ENCODE peak calls at places on chromosomes 4 and X, in ten cellular contexts. N is left colon, O is mucosa of gallbladder, M is fibroblast of lung, E is myocyte, K is activated T-cell treated with anti-CD3 and anti-CD28 coated beads for 1 hour, F is mucosa of descending colon, U is heart left ventricle, A is GOT3, D is heart right ventricle. P is an unnamed sample.

GRCh38 chrX:100413231-100413630 is 3.2 kb upstream of the PCDH19 start:
- DNase-seq in N (peak; percentile 53), O (peak; percentile 34), M (peak; percentile 32), E (peak; percentile 44), K (no peak), F (peak; percentile 56), U (no peak), A (no peak), D (no peak), P (no peak)

GRCh38 chr4:143728171-143728570 is 27.7 kb upstream of the FREM3 start:
- DNase-seq in N (no peak), O (no peak), M (peak; percentile 66), E (no peak), K (no peak), F (no peak), U (no peak), A (no peak), D (no peak), P (no peak)

GRCh38 chrX:100680756-100681155 is 36.8 kb downstream of the SRPX2 start:
- DNase-seq in N (no peak), O (no peak), M (no peak), E (no peak), K (no peak), F (no peak), U (no peak), A (no peak), D (no peak), P (no peak)

GRCh38 chrX:145923376-145923775 is 105.7 kb downstream of the SLITRK2 start:
- DNase-seq in N (no peak), O (no peak), M (no peak), E (no peak), K (no peak), F (peak; percentile 1), U (no peak), A (no peak), D (no peak), P (no peak)

GRCh38 chr4:180084561-180084960 is 2158.6 kb upstream of the TENM3 start:
- DNase-seq in N (no peak), O (no peak), M (peak; percentile 63), E (no peak), K (no peak), F (no peak), U (no peak), A (no peak), D (no peak), P (no peak)

GRCh38 chrX:133290076-133290475 is 71.9 kb upstream of the TFDP3 start:
- DNase-seq in N (no peak), O (no peak), M (peak; percentile 90), E (no peak), K (no peak), F (no peak), U (no peak), A (no peak), D (no peak), P (no peak)

GRCh38 chr4:120005091-120005490 is 61.6 kb downstream of the MAD2L1 start:
- DNase-seq in N (no peak), O (no peak), M (peak; percentile 17), E (no peak), K (no peak), F (no peak), U (no peak), A (no peak), D (no peak), P (no peak)

GRCh38 chr4:2280531-2281300 is 18.8 kb upstream of the MXD4 start:
- DNase-seq in N (no peak), O (no peak), M (no peak), E (no peak), K (no peak), F (peak; percentile 56), U (no peak), A (no peak), D (peak; percentile 2), P (no peak)

GRCh38 chr4:189765271-189765670 is 175.4 kb upstream of the FRG1 start:
- DNase-seq in N (no peak), O (no peak), M (no peak), E (no peak), K (no peak), F (no peak), U (no peak), A (no peak), D (no peak), P (no peak)

GRCh38 chrX:18974993-18975392 is 8.9 kb downstream of the PHKA2 start:
- DNase-seq in N (no peak), O (no peak), M (no peak), E (no peak), K (no peak), F (no peak), U (no peak), A (no peak), D (no peak), P (no peak)

GRCh38 chrX:12985336-12985735 is 10.4 kb downstream of the TMSB4X start:
- DNase-seq in N (no peak), O (no peak), M (no peak), E (no peak), K (no peak), F (no peak), U (no peak), A (no peak), D (no peak), P (no peak)

GRCh38 chrX:34810911-34811310 is 131.7 kb upstream of the FAM47B start:
- DNase-seq in N (no peak), O (no peak), M (no peak), E (peak; percentile 85), K (no peak), F (no peak), U (no peak), A (no peak), D (no peak), P (no peak)

GRCh38 chr4:126969781-126970180 is 663.0 kb upstream of the INTU start:
- DNase-seq in N (no peak), O (no peak), M (no peak), E (no peak), K (no peak), F (no peak), U (no peak), A (no peak), D (no peak), P (no peak)

GRCh38 chr4:53456178-53456577 is 78.7 kb downstream of the FIP1L1 start:
- DNase-seq in N (no peak), O (no peak), M (no peak), E (no peak), K (no peak), F (no peak), U (no peak), A (no peak), D (no peak), P (no peak)

GRCh38 chr4:24121395-24122175 is 231.7 kb upstream of the PPARGC1A start:
- DNase-seq in N (no peak), O (no peak), M (peak; percentile 52), E (no peak), K (no peak), F (no peak), U (no peak), A (no peak), D (no peak), P (no peak)

GRCh38 chr4:1576200-1576960 is 107.7 kb downstream of the FAM53A start:
- DNase-seq in N (peak; percentile 2), O (no peak), M (no peak), E (no peak), K (no peak), F (no peak), U (no peak), A (no peak), D (peak; percentile 3), P (no peak)

GRCh38 chr4:152190907-152191306 is 345.0 kb downstream of the FBXW7 start:
- DNase-seq in N (no peak), O (no peak), M (no peak), E (no peak), K (no peak), F (no peak), U (no peak), A (no peak), D (no peak), P (no peak)

GRCh38 chrX:132217203-132218073 is 1.8 kb downstream of the RAP2C start:
- DNase-seq in N (peak; percentile 69), O (peak; percentile 50), M (peak; percentile 81), E (peak; percentile 61), K (peak; percentile 50), F (peak; percentile 68), U (peak; percentile 67), A (peak; percentile 23), D (peak; percentile 40), P (no peak)

GRCh38 chrX:10821293-10821692 is 200.9 kb upstream of the MID1 start:
- DNase-seq in N (no peak), O (no peak), M (no peak), E (no peak), K (no peak), F (no peak), U (no peak), A (no peak), D (no peak), P (no peak)

GRCh38 chrX:17052210-17052609 is 105.8 kb downstream of the REPS2 start:
- DNase-seq in N (no peak), O (no peak), M (peak; percentile 65), E (no peak), K (no peak), F (no peak), U (no peak), A (no peak), D (no peak), P (no peak)

GRCh38 chr4:94472056-94472826 is 20.5 kb downstream of the PDLIM5 start:
- DNase-seq in N (no peak), O (no peak), M (peak; percentile 92), E (peak; percentile 45), K (no peak), F (no peak), U (no peak), A (no peak), D (no peak), P (no peak)

GRCh38 chr4:125022855-125023501 is 291.8 kb upstream of the FAT4 start:
- DNase-seq in N (no peak), O (no peak), M (no peak), E (no peak), K (no peak), F (no peak), U (no peak), A (no peak), D (no peak), P (no peak)

GRCh38 chr4:13544556-13545393 is 467 bp upstream of the NKX3-2 start:
- DNase-seq in N (peak; percentile 84), O (peak; percentile 57), M (peak; percentile 48), E (peak; percentile 89), K (no peak), F (peak; percentile 82), U (peak; percentile 56), A (peak; percentile 11), D (peak; percentile 56), P (no peak)

GRCh38 chr4:37663552-37663951 is 22.6 kb downstream of the RELL1 start:
- DNase-seq in N (no peak), O (no peak), M (no peak), E (no peak), K (no peak), F (no peak), U (no peak), A (no peak), D (no peak), P (no peak)

GRCh38 chr4:19224820-19225219 is 1026.9 kb upstream of the SLIT2 start:
- DNase-seq in N (no peak), O (no peak), M (peak; percentile 23), E (peak; percentile 22), K (no peak), F (no peak), U (no peak), A (no peak), D (no peak), P (no peak)

GRCh38 chr4:187491959-187492358 is 503.6 kb upstream of the ZFP42 start:
- DNase-seq in N (no peak), O (no peak), M (no peak), E (no peak), K (no peak), F (no peak), U (no peak), A (no peak), D (no peak), P (no peak)

GRCh38 chr4:113116414-113117345 is 67.2 kb downstream of the ANK2 start:
- DNase-seq in N (no peak), O (no peak), M (peak; percentile 21), E (no peak), K (no peak), F (peak; percentile 3), U (no peak), A (no peak), D (no peak), P (no peak)

GRCh38 chr4:76943129-76943620 is 6.4 kb upstream of the SEPTIN11 start:
- DNase-seq in N (no peak), O (no peak), M (peak; percentile 93), E (no peak), K (no peak), F (no peak), U (no peak), A (no peak), D (no peak), P (no peak)